ENCODE peak calls at places on chromosome 18, in eight cellular contexts. Z is endodermal cell, C is hepatocyte, G is neural crest cell, D is HepG2, V is AG09319, F is retinal pigment epithelial cell, U is fibroblast of lung. S is an unnamed sample.

GRCh38 chr18:47888156-47888555 is 42.3 kb downstream of the SMAD2 start:
- DNase-seq in U (no peak), Z (no peak), V (no peak), G (no peak), F (no peak), D (no peak), C (no peak), S (no peak)

GRCh38 chr18:13530879-13531387 is 195.4 kb downstream of the FAM210A start:
- DNase-seq in D (no peak), G (no peak), U (peak), Z (peak), V (peak), F (peak), C (peak), S (peak)

GRCh38 chr18:26335139-26335933 is 109.1 kb downstream of the TAF4B start:
- DNase-seq in C (peak), G (no peak), F (no peak), U (peak), Z (no peak), D (no peak), V (peak), S (no peak)

GRCh38 chr18:63188063-63188462 is 131.5 kb downstream of the BCL2 start:
- DNase-seq in U (no peak), Z (no peak), C (no peak), G (no peak), F (no peak), D (no peak), V (no peak), S (no peak)

GRCh38 chr18:24138884-24139616 is at the start of gene CABYR:
- DNase-seq in Z (peak), G (peak), C (peak), F (peak), U (peak), V (peak), D (peak), S (peak)

GRCh38 chr18:7334973-7335568 is 104.2 kb downstream of the LRRC30 start:
- DNase-seq in F (no peak), D (no peak), U (no peak), G (no peak), Z (no peak), C (peak), V (no peak), S (no peak)

GRCh38 chr18:50465211-50466153 is 90.6 kb downstream of the SKA1 start:
- DNase-seq in U (no peak), F (no peak), G (no peak), V (no peak), C (no peak), Z (no peak), D (no peak), S (no peak)

GRCh38 chr18:12885500-12885899 is 1.5 kb upstream of the PTPN2 start:
- DNase-seq in G (no peak), C (no peak), F (no peak), V (no peak), Z (peak), D (no peak), U (no peak), S (no peak)

GRCh38 chr18:55097406-55098170 is 138.3 kb upstream of the CCDC68 start:
- DNase-seq in U (peak), F (peak), C (peak), V (no peak), D (no peak), Z (no peak), G (no peak), S (no peak)

GRCh38 chr18:33116376-33116775 is 324.1 kb downstream of the CCDC178 start:
- DNase-seq in D (no peak), F (no peak), Z (peak), G (no peak), V (no peak), C (peak), U (peak), S (no peak)

GRCh38 chr18:63843008-63843407 is 44.5 kb upstream of the SERPINB2 start:
- DNase-seq in D (no peak), V (no peak), C (no peak), U (no peak), G (no peak), Z (no peak), F (no peak), S (no peak)

GRCh38 chr18:64044616-64045015 is 74.7 kb downstream of the SERPINB8 start:
- DNase-seq in G (no peak), D (no peak), F (no peak), U (no peak), C (no peak), V (no peak), Z (no peak), S (no peak)

GRCh38 chr18:59899298-59900221 is at the start of gene PMAIP1:
- DNase-seq in F (peak), G (peak), C (peak), D (peak), V (peak), Z (peak), U (peak), S (peak)
- TF ChIP-seq CTCF in F (no peak), G (no peak), C (no peak), D (no peak), V (no peak), Z (no peak), U (no peak), S (no peak)

DNA sequence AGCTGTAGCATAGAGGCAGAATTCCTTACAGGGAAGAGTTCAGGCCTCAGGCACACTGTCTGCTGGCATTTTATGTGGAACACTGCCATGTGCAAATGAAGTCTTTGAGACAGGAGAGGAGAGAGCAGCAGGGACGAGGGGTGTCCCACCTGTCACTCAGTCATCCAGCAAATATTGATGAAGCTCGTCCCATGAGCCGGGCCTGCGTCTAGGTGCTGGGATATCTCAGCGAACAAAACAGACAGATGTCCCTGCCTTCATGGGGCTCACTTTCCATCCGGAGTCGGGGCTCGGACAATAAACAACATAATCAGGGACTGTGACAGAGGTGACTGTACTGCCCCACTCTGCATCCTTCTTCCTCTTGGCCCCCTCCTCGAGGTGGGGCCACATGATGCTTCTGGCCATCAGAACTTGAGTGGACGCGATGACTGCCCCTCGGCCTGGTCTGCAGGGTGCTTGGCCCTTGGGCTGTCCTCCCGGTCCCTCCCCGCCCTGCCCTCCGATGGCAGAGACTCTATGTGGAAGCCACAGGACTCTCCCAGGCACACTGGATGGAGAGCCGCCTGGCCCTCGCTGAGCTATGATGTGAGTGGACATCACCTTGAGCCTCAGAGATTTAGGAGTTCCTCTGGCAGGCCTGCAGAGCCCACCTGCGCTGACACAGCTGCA is 78.8 kb downstream of the MBP start:
- DNase-seq in V (no peak), F (no peak), C (no peak), U (no peak), Z (no peak), G (no peak), D (no peak), S (no peak)
- TF ChIP-seq CTCF in V (no peak), F (no peak), C (no peak), U (no peak), Z (no peak), G (no peak), D (no peak), S (no peak)

DNA sequence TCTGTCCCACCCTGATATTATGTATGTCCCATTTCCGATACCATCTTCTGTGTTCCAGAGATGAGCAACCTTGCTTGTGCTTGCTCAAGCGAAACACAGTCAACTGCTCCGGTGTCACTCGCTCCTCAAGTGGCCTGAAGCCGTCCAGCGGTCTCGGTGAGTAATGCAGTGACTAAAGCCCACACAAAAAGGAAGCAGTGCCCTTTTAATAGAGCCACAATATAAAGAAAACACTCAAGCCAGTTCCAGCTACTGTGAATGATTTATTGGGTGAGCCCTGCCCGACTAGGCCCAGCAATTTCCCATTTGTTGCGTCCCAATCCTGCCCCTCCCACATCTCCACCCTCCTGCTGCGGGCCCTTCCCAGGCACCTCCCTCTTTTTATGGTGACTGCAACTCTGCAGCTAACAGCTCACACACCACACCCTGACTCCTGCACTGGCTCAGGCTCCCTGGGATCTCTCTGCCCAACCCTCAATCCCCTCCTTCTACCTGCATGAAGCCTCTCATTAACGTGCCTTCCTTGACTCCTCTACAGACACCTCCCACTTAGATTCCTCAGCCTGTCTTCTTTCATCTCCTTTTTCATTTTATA is 44.2 kb upstream of the DSC1 start:
- DNase-seq in G (peak), F (no peak), D (peak), U (peak), Z (peak), V (no peak), C (peak), S (no peak)
- TF ChIP-seq CTCF in G (peak), F (peak), D (peak), U (no peak), Z (no peak), V (no peak), C (peak), S (no peak)

GRCh38 chr18:59779979-59780378 is 82.8 kb upstream of the CCBE1 start:
- DNase-seq in C (peak), G (no peak), V (no peak), D (no peak), F (no peak), U (peak), Z (no peak), S (no peak)

GRCh38 chr18:59784694-59785093 is 87.5 kb upstream of the CCBE1 start:
- DNase-seq in Z (no peak), V (no peak), U (no peak), F (no peak), D (no peak), C (no peak), G (no peak), S (no peak)

GRCh38 chr18:59787998-59788875 is 91.0 kb upstream of the CCBE1 start:
- DNase-seq in C (peak), U (peak), F (peak), D (no peak), Z (peak), G (no peak), V (no peak), S (no peak)

GRCh38 chr18:59778434-59778833 is 81.2 kb upstream of the CCBE1 start:
- DNase-seq in C (no peak), V (no peak), Z (no peak), U (no peak), F (no peak), G (no peak), D (no peak), S (no peak)

DNA sequence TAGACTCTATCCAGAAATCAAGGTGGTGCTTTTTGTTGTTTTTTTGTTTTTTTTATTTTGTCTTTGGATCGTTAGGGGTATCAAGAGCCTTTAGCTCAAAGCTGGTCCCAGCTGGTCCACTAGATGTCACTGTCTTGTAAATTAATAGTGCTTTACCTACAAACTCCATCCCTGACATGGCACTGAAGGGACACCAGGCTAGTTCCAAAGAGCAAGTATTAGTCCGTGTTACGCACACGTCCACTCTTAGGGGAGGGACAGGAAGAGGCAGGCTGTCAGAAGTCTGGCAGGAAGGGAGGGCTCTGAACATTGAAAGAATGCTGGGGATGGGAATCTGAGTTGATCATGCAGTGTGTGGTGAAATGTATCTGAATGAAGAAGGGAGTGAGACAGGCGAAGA is 85.9 kb upstream of the CCBE1 start:
- DNase-seq in D (peak), C (peak), F (no peak), V (no peak), G (peak), U (peak), Z (peak), S (peak)
- TF ChIP-seq CTCF in D (peak), C (peak), F (peak), V (peak), G (peak), U (peak), Z (peak), S (peak)

DNA sequence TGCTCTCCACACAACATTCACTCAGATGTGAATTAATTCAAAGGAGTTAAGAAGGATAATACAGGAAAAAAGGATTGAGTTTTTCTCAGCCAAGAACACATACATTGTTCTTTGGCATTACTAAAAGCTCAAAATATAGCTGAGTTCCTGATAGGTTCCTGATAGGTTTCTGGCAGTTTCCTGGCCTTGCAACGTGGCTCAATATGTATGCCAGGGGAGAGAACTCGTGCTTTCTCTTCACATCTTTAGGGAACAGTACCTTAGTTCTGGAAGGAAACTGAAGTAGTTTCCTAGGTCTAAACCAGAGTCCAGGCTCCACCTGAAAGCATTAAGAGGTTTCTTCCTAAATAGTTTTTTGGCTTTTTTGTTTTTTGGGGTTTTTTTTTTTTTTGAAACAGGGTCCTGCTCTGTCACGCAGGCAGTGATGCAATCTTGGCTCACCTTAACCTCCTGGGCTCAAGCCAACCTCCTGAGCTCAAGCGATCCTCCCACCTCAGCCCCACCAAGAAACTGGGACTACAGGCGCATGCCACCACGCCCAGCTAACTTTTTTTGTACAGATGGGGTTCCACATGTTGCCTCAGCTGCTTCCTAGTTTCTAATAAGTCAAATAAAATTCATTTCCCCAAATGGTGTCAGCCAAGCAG is 42.8 kb downstream of the ESCO1 start:
- DNase-seq in F (no peak), C (no peak), Z (no peak), D (no peak), U (no peak), V (no peak), G (no peak), S (no peak)
- TF ChIP-seq CTCF in F (no peak), C (no peak), Z (no peak), D (no peak), U (no peak), V (no peak), G (no peak), S (no peak)

GRCh38 chr18:42275138-42275535 is 320.1 kb downstream of the PIK3C3 start:
- DNase-seq in U (no peak), F (no peak), C (no peak), V (no peak), Z (no peak), D (no peak), G (no peak), S (no peak)

GRCh38 chr18:42268793-42269192 is 313.8 kb downstream of the PIK3C3 start:
- DNase-seq in Z (no peak), F (no peak), D (no peak), G (no peak), U (peak), C (no peak), V (no peak), S (peak)

GRCh38 chr18:42275949-42276730 is 321.1 kb downstream of the PIK3C3 start:
- DNase-seq in Z (no peak), C (no peak), D (no peak), V (no peak), F (no peak), G (no peak), U (no peak), S (no peak)

GRCh38 chr18:42271656-42272355 is 316.8 kb downstream of the PIK3C3 start:
- DNase-seq in Z (no peak), G (no peak), C (no peak), V (no peak), F (no peak), D (no peak), U (no peak), S (no peak)

GRCh38 chr18:42274488-42275137 is 319.6 kb downstream of the PIK3C3 start:
- DNase-seq in C (peak), F (peak), D (peak), G (no peak), Z (peak), V (no peak), U (peak), S (no peak)
- TF ChIP-seq CTCF in C (peak), F (peak), D (peak), G (peak), Z (peak), V (no peak), U (peak), S (peak)

GRCh38 chr18:40529478-40529877 is 1425.6 kb upstream of the PIK3C3 start:
- DNase-seq in C (no peak), U (peak), V (no peak), G (no peak), D (peak), Z (no peak), F (no peak), S (no peak)
- TF ChIP-seq CTCF in C (peak), U (peak), V (no peak), G (peak), D (no peak), Z (peak), F (peak), S (peak)

GRCh38 chr18:74242451-74243096 is 49.2 kb downstream of the CYB5A start:
- DNase-seq in F (no peak), D (peak), V (no peak), U (no peak), Z (no peak), G (no peak), C (peak), S (no peak)
- TF ChIP-seq CTCF in F (no peak), D (peak), V (peak), U (peak), Z (peak), G (no peak), C (peak), S (no peak)

DNA sequence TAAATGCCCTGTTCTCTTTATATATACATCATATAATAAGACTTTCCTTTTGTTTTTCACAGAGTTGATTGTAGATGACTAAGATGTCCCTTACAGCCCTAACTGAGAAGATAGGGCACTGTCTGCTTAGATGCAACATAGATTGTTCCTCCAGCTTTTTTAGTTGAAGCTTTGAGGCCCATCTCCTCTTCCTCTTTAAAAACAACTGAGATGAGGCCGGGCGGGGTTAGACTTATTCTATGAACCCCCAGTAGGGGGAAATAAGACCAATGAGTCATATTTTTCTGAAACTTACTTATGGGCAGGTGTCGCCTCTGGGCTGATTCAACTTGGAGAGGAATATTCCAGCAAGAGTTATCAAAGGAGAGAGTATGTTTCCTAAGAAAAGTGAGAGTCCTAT is 84.6 kb downstream of the FBXO15 start:
- DNase-seq in F (no peak), D (no peak), C (no peak), U (no peak), Z (no peak), G (no peak), V (no peak), S (no peak)
- TF ChIP-seq CTCF in F (no peak), D (no peak), C (no peak), U (no peak), Z (no peak), G (no peak), V (no peak), S (peak)

GRCh38 chr18:71322201-71322600 is 1033.4 kb downstream of the SOCS6 start:
- DNase-seq in F (no peak), D (no peak), U (no peak), C (no peak), G (no peak), V (no peak), Z (no peak), S (no peak)

GRCh38 chr18:71321319-71321718 is 1032.5 kb downstream of the SOCS6 start:
- DNase-seq in C (no peak), U (no peak), Z (no peak), F (no peak), D (no peak), G (no peak), V (no peak), S (no peak)

GRCh38 chr18:71327443-71328120 is 1038.7 kb downstream of the SOCS6 start:
- DNase-seq in D (no peak), V (no peak), Z (no peak), C (no peak), F (no peak), U (no peak), G (no peak), S (no peak)

GRCh38 chr18:71324356-71324755 is 1035.5 kb downstream of the SOCS6 start:
- DNase-seq in G (no peak), V (no peak), Z (no peak), D (no peak), U (no peak), F (no peak), C (no peak), S (no peak)

GRCh38 chr18:71326826-71327225 is 1038.0 kb downstream of the SOCS6 start:
- DNase-seq in F (no peak), G (no peak), D (no peak), C (no peak), Z (peak), U (no peak), V (no peak), S (no peak)
- TF ChIP-seq CTCF in F (no peak), G (no peak), D (no peak), C (no peak), Z (no peak), U (no peak), V (no peak), S (no peak)